ENCODE peak calls at places on chromosomes 5 and 9, in seven cellular contexts. K, E, M, Y, J, C and U are unnamed samples.

GRCh38 chr5:88872971-88873370 is 10.0 kb downstream of the MEF2C start:
- DNase-seq in C (no peak), J (no peak), K (no peak), Y (no peak), E (no peak), M (no peak), U (no peak)

GRCh38 chr5:76941000-76941399 is 11.8 kb upstream of the CRHBP start:
- DNase-seq in C (no peak), M (no peak), J (no peak), K (no peak), E (no peak), Y (no peak), U (no peak)

GRCh38 chr5:34554656-34555055 is 101.5 kb upstream of the RAI14 start:
- DNase-seq in E (no peak), K (no peak), C (no peak), M (no peak), Y (no peak), J (no peak), U (no peak)

GRCh38 chr9:113513541-113513940 is 50.0 kb downstream of the RGS3 start:
- DNase-seq in C (no peak), E (no peak), K (no peak), J (peak), Y (no peak), M (no peak), U (no peak)

GRCh38 chr5:123180178-123180577 is 91.1 kb downstream of the PRDM6 start:
- DNase-seq in Y (no peak), C (no peak), E (no peak), K (no peak), J (no peak), M (no peak), U (no peak)

GRCh38 chr9:127219533-127219932 is 45.0 kb upstream of the GARNL3 start:
- DNase-seq in C (no peak), Y (no peak), E (no peak), M (no peak), K (no peak), J (no peak), U (no peak)

GRCh38 chr5:179119415-179120170 is 59.4 kb downstream of the ZNF354C start:
- DNase-seq in J (no peak), M (no peak), K (peak), E (no peak), Y (no peak), C (no peak), U (no peak)

GRCh38 chr9:93948456-93949072 is 6.6 kb downstream of the BARX1 start:
- DNase-seq in E (no peak), K (no peak), C (no peak), Y (no peak), J (no peak), M (no peak), U (no peak)

GRCh38 chr5:173671121-173671949 is 54.9 kb upstream of the BOD1 start:
- DNase-seq in C (peak), Y (no peak), E (no peak), K (no peak), M (peak), J (no peak), U (no peak)

GRCh38 chr5:74442466-74442865 is 198.1 kb downstream of the ENC1 start:
- DNase-seq in C (no peak), Y (no peak), J (no peak), M (no peak), E (no peak), K (no peak), U (peak)

GRCh38 chr9:27856748-27857147 is 283.5 kb upstream of the C9orf72 start:
- DNase-seq in K (no peak), J (no peak), M (no peak), Y (no peak), C (no peak), E (no peak), U (no peak)

GRCh38 chr5:175590471-175590881 is 67.4 kb upstream of the HRH2 start:
- DNase-seq in Y (no peak), M (no peak), C (peak), E (peak), K (no peak), J (no peak), U (no peak)

GRCh38 chr5:59837071-59837470 is 56.5 kb downstream of the PDE4D start:
- DNase-seq in J (no peak), Y (no peak), K (no peak), C (no peak), E (no peak), M (no peak), U (no peak)